ENCODE peak calls at places on chromosomes 6 and 20, in six cellular contexts. Q is spleen; H is CD4-positive, CD25-positive, alpha-beta regulatory T cell; T is uterus; G is HL-60; F is trophoblast cell. W is an unnamed sample.

GRCh38 chr20:43508106-43508505 is 609 bp downstream of the L3MBTL1 start:
- DNase-seq in Q (peak; percentile 79), H (no peak), T (no peak), G (no peak), F (peak; percentile 50), W (no peak)

GRCh38 chr6:13916230-13916944 is 8.4 kb upstream of the RNF182 start:
- DNase-seq in Q (no peak), H (no peak), T (no peak), G (no peak), F (no peak), W (no peak)

GRCh38 chr6:37514377-37514776 is 14.7 kb upstream of the CCDC167 start:
- DNase-seq in Q (no peak), H (no peak), T (no peak), G (no peak), F (no peak), W (no peak)

GRCh38 chr20:2873747-2874041 is 413 bp downstream of the PTPRA start:
- DNase-seq in Q (peak; percentile 94), H (no peak), T (peak; percentile 36), G (no peak), F (peak; percentile 58), W (peak; percentile 53)

GRCh38 chr6:69914015-69914485 is 47.7 kb downstream of the COL19A1 start:
- DNase-seq in Q (no peak), H (no peak), T (no peak), G (no peak), F (peak; percentile 8), W (no peak)

GRCh38 chr20:58891076-58891685 is 38.7 kb downstream of the GNAS start:
- DNase-seq in Q (peak; percentile 95), H (peak; percentile 66), T (peak; percentile 80), G (no peak), F (peak; percentile 71), W (peak; percentile 59)

GRCh38 chr20:21102691-21103311 is 3.4 kb downstream of the LINC00237 start:
- DNase-seq in Q (peak; percentile 84), H (peak; percentile 57), T (no peak), G (no peak), F (peak; percentile 29), W (no peak)

GRCh38 chr20:23143098-23143497 is 57.0 kb upstream of the CD93 start:
- DNase-seq in Q (no peak), H (no peak), T (peak; percentile 59), G (peak; percentile 70), F (peak; percentile 46), W (no peak)

GRCh38 chr6:24922174-24922573 is 13.6 kb downstream of the RIPOR2 start:
- DNase-seq in Q (no peak), H (no peak), T (no peak), G (no peak), F (no peak), W (no peak)

GRCh38 chr6:42104095-42104806 is 38.2 kb downstream of the C6orf132 start:
- DNase-seq in Q (peak; percentile 90), H (peak; percentile 69), T (peak; percentile 47), G (peak; percentile 47), F (peak; percentile 50), W (peak; percentile 38)

GRCh38 chr6:142627474-142627873 is 317.5 kb downstream of the HIVEP2 start:
- DNase-seq in Q (no peak), H (no peak), T (no peak), G (no peak), F (no peak), W (no peak)

GRCh38 chr20:39630215-39630614 is 668.1 kb downstream of the DHX35 start:
- DNase-seq in Q (no peak), H (no peak), T (no peak), G (no peak), F (no peak), W (no peak)

GRCh38 chr6:35154262-35154661 is 13.1 kb upstream of the TCP11 start:
- DNase-seq in Q (no peak), H (no peak), T (no peak), G (no peak), F (no peak), W (no peak)

GRCh38 chr20:24095303-24095702 is 106.7 kb upstream of the GGTLC1 start:
- DNase-seq in Q (no peak), H (no peak), T (no peak), G (no peak), F (no peak), W (no peak)

GRCh38 chr6:167296293-167296690 is 5.2 kb downstream of the UNC93A start:
- DNase-seq in Q (peak; percentile 46), H (no peak), T (no peak), G (no peak), F (no peak), W (no peak)

GRCh38 chr20:16701296-16701695 is 28.5 kb upstream of the SNRPB2 start:
- DNase-seq in Q (no peak), H (peak; percentile 35), T (no peak), G (no peak), F (peak; percentile 5), W (peak; percentile 32)

GRCh38 chr6:144415014-144415413 is 129.9 kb downstream of the UTRN start:
- DNase-seq in Q (no peak), H (no peak), T (no peak), G (no peak), F (peak; percentile 31), W (no peak)

GRCh38 chr6:121055572-121056163 is 278.6 kb downstream of the TBC1D32 start:
- DNase-seq in Q (no peak), H (peak; percentile 26), T (no peak), G (no peak), F (peak; percentile 87), W (no peak)

GRCh38 chr20:63471719-63472158 is 716 bp downstream of the KCNQ2 start:
- DNase-seq in Q (no peak), H (no peak), T (no peak), G (no peak), F (no peak), W (no peak)

GRCh38 chr6:21533678-21534077 is 59.9 kb upstream of the SOX4 start:
- DNase-seq in Q (no peak), H (no peak), T (no peak), G (no peak), F (no peak), W (no peak)

GRCh38 chr6:97462944-97463343 is 179.9 kb upstream of the MMS22L start:
- DNase-seq in Q (no peak), H (no peak), T (no peak), G (no peak), F (no peak), W (no peak)

GRCh38 chr6:147135211-147135672 is 69.0 kb upstream of the STXBP5 start:
- DNase-seq in Q (no peak), H (no peak), T (no peak), G (peak; percentile 93), F (peak; percentile 33), W (no peak)

GRCh38 chr6:154614101-154614500 is 103.6 kb upstream of the CNKSR3 start:
- DNase-seq in Q (no peak), H (no peak), T (no peak), G (no peak), F (no peak), W (no peak)

GRCh38 chr6:109961666-109962065 is 16.4 kb upstream of the GPR6 start:
- DNase-seq in Q (no peak), H (no peak), T (no peak), G (no peak), F (peak; percentile 67), W (no peak)

GRCh38 chr20:62943396-62943795 is 5.4 kb downstream of the GID8 start:
- DNase-seq in Q (peak; percentile 68), H (no peak), T (no peak), G (no peak), F (no peak), W (no peak)

GRCh38 chr6:160088069-160088773 is 33.4 kb upstream of the SLC22A1 start:
- DNase-seq in Q (no peak), H (no peak), T (peak; percentile 80), G (no peak), F (peak; percentile 42), W (no peak)

GRCh38 chr6:3664641-3665041 is 86.9 kb downstream of the PXDC1 start:
- DNase-seq in Q (no peak), H (no peak), T (no peak), G (no peak), F (peak; percentile 94), W (no peak)

GRCh38 chr6:154039231-154039842 is at the start of gene OPRM1:
- DNase-seq in Q (no peak), H (no peak), T (no peak), G (no peak), F (peak; percentile 26), W (no peak)

GRCh38 chr6:134925800-134926199 is 24.1 kb downstream of the ALDH8A1 start:
- DNase-seq in Q (no peak), H (no peak), T (no peak), G (no peak), F (peak; percentile 94), W (no peak)

GRCh38 chr20:37775200-37775599 is 81.4 kb downstream of the CTNNBL1 start:
- DNase-seq in Q (no peak), H (no peak), T (no peak), G (no peak), F (no peak), W (no peak)
- H3K27ac ChIP-seq in Q (no peak overlapping the region), H (no peak overlapping the region), T (no peak overlapping the region), G (no peak overlapping the region), F (no peak overlapping the region), W (no peak overlapping the region)

DNA sequence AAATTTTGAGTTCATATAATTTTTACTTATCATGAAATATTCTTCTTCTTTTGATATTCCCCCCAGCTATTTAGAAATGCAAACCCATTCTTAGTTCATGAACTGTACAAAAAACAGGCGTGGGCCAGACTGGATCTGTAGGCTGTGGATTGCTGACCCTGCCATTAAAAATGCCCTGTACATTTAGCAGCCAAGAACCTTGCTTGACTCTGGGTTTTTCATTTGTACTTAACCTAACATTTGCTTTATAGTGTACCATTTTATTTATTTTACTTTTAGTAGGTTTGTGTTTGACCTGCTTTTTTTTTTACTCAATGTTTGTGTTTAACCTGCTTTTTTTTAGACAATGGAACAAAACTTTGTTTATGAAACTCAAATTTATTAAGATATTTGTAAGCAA is 14.9 kb downstream of the CD109 start:
- DNase-seq in Q (no peak), H (no peak), T (no peak), G (no peak), F (no peak), W (no peak)
- H3K27ac ChIP-seq in Q (no peak overlapping the region), H (no peak overlapping the region), T (no peak overlapping the region), G (no peak overlapping the region), F (no peak overlapping the region), W (no peak overlapping the region)

DNA sequence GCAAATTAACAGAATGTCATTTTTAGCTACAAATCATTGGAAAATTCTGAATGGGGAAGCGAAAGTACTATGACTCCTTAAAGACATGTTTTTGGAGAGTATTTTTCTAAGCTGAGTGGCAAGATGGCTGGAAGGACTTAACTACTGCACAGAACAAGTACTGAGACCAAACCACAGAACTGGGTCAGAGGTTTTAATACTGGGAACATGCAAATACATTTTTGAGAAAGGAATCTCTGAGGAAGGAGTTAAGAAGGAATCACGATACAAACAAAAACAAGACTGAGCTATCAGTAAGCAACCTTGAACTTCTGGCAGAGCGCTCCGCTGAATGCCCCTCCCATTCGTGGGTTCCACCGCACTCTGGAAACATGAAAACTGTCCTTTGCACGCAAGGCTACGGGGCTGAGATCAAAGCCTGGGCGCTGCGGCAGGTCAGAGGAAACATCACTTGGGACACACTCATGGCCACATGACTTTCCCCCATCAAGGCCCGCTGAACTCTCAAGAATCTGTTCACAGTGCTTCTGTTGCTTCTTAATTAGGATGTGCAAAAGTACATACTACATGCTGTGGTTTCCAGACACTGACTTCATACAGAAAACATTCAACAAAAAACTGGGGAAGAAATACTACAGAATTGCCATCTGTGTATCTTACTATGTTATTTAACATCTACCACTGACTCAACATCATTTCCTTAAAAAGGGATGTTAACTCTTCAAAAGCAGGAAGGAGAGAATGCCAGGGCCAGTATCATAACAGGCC is 27.8 kb downstream of the SLC23A2 start:
- DNase-seq in Q (peak; percentile 85), H (peak; percentile 6), T (peak; percentile 48), G (peak; percentile 81), F (peak; percentile 66), W (peak; percentile 8)
- H3K27ac ChIP-seq in Q (peak overlapping the region; percentile 76), H (no peak overlapping the region), T (peak overlapping the region; percentile 81), G (peak overlapping the region; percentile 32), F (no peak overlapping the region), W (no peak overlapping the region)

GRCh38 chr20:32510120-32510600 is 75.0 kb downstream of the NOL4L start:
- DNase-seq in Q (no peak), H (no peak), T (no peak), G (no peak), F (no peak), W (peak; percentile 67)
- H3K27ac ChIP-seq in Q (peak overlapping the region; percentile 52), H (peak overlapping the region; percentile 69), T (no peak overlapping the region), G (no peak overlapping the region), F (peak overlapping the region; percentile 92), W (peak overlapping the region; percentile 69)

W was measured in CD8-positive, alpha-beta T cell.